ENCODE peak calls at places on chromosomes 12 and 14, in ten cellular contexts. U, L, T, O, D, S, M, H, P and E are unnamed samples. For H4K20me1, the result is how much of the 10 kb centered on the place peaks cover.

GRCh38 chr14:82239205-82239604 is 705.6 kb upstream of the SEL1L start:
- DNase-seq in U (no peak), L (no peak), T (no peak), O (no peak), D (no peak), S (no peak), M (no peak), H (no peak), P (no peak), E (no peak)

GRCh38 chr12:74066476-74066875 is 471.2 kb upstream of the ATXN7L3B start:
- DNase-seq in U (no peak), L (no peak), T (no peak), O (no peak), D (no peak), S (no peak), M (no peak), H (peak), P (no peak), E (no peak)

GRCh38 chr12:34395056-34396005 is 373.0 kb downstream of the ALG10 start:
- DNase-seq in U (no peak), L (no peak), T (peak), O (no peak), D (no peak), S (no peak), M (no peak), H (no peak), P (peak), E (no peak)

GRCh38 chr14:97458302-97459137 is 661.3 kb downstream of the VRK1 start:
- DNase-seq in U (no peak), L (no peak), T (peak), O (no peak), D (peak), S (no peak), M (no peak), H (no peak), P (peak), E (no peak)

GRCh38 chr12:101891462-101891971 is 14.1 kb downstream of the DRAM1 start:
- DNase-seq in U (peak), L (peak), T (no peak), O (no peak), D (no peak), S (no peak), M (peak), H (peak), P (no peak), E (peak)

GRCh38 chr12:101875112-101875961 is 2.0 kb upstream of the DRAM1 start:
- DNase-seq in U (peak), L (peak), T (no peak), O (no peak), D (no peak), S (no peak), M (no peak), H (no peak), P (no peak), E (peak)

GRCh38 chr14:59342516-59343484 is 122.4 kb downstream of the GPR135 start:
- DNase-seq in U (no peak), L (no peak), T (no peak), O (no peak), D (no peak), S (peak), M (no peak), H (peak), P (no peak), E (no peak)

GRCh38 chr12:119624971-119625370 is 31.4 kb downstream of the TMEM233 start:
- DNase-seq in U (no peak), L (no peak), T (no peak), O (no peak), D (no peak), S (no peak), M (peak), H (no peak), P (peak), E (no peak)

GRCh38 chr12:108511633-108512540 is 3.2 kb upstream of the FICD start:
- DNase-seq in U (peak), L (peak), T (peak), O (no peak), D (peak), S (peak), M (peak), H (peak), P (peak), E (peak)

GRCh38 chr14:102774391-102775153 is 2.7 kb upstream of the TRAF3 start:
- DNase-seq in U (peak), L (peak), T (peak), O (no peak), D (peak), S (no peak), M (peak), H (peak), P (peak), E (peak)

GRCh38 chr12:117564885-117565284 is 203.5 kb upstream of the NOS1 start:
- DNase-seq in U (no peak), L (no peak), T (no peak), O (no peak), D (peak), S (no peak), M (no peak), H (no peak), P (no peak), E (no peak)

GRCh38 chr14:42214981-42215491 is 608.4 kb downstream of the LRFN5 start:
- DNase-seq in U (peak), L (peak), T (no peak), O (peak), D (no peak), S (no peak), M (peak), H (peak), P (no peak), E (peak)

GRCh38 chr14:60276347-60276746 is 27.3 kb downstream of the PPM1A start:
- DNase-seq in U (no peak), L (no peak), T (no peak), O (no peak), D (no peak), S (no peak), M (no peak), H (peak), P (no peak), E (peak)

GRCh38 chr14:65834051-65834450 is 421.5 kb downstream of the FUT8 start:
- DNase-seq in U (no peak), L (no peak), T (no peak), O (no peak), D (no peak), S (no peak), M (no peak), H (no peak), P (no peak), E (no peak)

GRCh38 chr12:10562306-10562933 is 51.0 kb downstream of the MAGOHB start:
- DNase-seq in U (peak), L (peak), T (no peak), O (no peak), D (peak), S (peak), M (peak), H (peak), P (peak), E (peak)

GRCh38 chr12:131112016-131112415 is 158.3 kb downstream of the ADGRD1 start:
- DNase-seq in U (no peak), L (no peak), T (no peak), O (no peak), D (no peak), S (no peak), M (no peak), H (no peak), P (peak), E (no peak)

GRCh38 chr12:77122236-77122635 is 56.9 kb upstream of the E2F7 start:
- DNase-seq in U (peak), L (peak), T (no peak), O (peak), D (no peak), S (peak), M (peak), H (peak), P (no peak), E (peak)

GRCh38 chr14:100898465-100898864 is 5.1 kb downstream of the RTL1 start:
- DNase-seq in U (no peak), L (no peak), T (peak), O (no peak), D (no peak), S (no peak), M (no peak), H (no peak), P (no peak), E (no peak)

GRCh38 chr14:78414172-78414571 is 244.0 kb downstream of the NRXN3 start:
- DNase-seq in U (no peak), L (no peak), T (no peak), O (no peak), D (no peak), S (no peak), M (no peak), H (no peak), P (no peak), E (no peak)

DNA sequence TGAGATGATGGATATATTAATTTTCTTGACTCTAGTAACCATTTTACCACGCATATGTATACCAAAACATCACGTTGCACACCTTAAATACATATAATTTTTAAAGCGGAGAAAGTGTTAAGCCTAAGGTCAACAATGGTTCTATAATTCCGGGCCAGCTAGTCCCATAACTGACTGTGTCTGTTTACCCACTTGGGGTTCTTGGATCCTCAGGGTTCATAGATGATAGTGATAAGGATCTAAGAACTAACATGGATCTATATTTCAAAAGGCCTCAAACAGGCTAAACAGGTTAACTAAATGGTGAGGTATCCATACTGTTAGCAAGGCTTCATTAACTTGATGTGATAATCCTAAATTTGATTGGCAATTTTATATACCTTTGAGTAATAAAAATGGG is 9.8 kb downstream of the SLC38A1 start:
- DNase-seq in U (no peak), L (no peak), T (no peak), O (no peak), D (no peak), S (no peak), M (no peak), H (peak), P (no peak), E (no peak)
- H4K20me1 ChIP-seq in U (under half), L (half or more), T (under half), O (under half), D (under half), S (under half), M (under half), H (half or more), P (half or more), E (under half)

DNA sequence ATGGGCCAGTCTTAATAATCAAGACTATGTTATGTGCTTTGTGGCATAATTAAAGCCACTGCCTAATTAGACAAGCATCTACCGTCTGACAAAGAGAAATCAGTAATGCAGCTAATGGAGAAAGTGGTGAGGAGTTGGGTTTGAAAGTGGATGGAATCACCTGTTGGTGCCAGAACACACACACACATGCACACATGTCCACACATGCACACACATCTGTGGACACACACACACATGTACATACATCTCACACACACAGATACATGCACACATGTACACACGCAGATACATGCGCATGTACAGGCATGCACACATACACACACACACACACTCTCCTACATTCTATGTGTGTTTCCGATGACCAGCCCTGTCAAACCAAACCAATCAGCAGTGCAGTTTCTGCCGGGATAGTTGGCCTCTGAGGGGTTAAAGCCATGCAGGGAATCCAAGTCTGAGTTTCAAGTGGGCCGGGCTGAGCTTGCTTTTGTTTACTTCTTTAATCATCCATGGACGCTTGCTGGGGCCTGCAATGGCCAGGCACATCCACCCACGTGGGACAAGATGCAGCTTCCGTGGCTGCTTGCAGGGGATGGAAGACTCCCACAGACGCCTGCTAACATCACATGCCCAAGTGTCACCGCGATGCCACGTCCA is 52.5 kb downstream of the GALNT9 start:
- DNase-seq in U (no peak), L (no peak), T (no peak), O (no peak), D (no peak), S (no peak), M (no peak), H (no peak), P (no peak), E (no peak)
- H3K9ac ChIP-seq in U (no peak), L (no peak), T (no peak), O (no peak), D (no peak), S (no peak), M (no peak), H (no peak), P (no peak), E (no peak)

DNA sequence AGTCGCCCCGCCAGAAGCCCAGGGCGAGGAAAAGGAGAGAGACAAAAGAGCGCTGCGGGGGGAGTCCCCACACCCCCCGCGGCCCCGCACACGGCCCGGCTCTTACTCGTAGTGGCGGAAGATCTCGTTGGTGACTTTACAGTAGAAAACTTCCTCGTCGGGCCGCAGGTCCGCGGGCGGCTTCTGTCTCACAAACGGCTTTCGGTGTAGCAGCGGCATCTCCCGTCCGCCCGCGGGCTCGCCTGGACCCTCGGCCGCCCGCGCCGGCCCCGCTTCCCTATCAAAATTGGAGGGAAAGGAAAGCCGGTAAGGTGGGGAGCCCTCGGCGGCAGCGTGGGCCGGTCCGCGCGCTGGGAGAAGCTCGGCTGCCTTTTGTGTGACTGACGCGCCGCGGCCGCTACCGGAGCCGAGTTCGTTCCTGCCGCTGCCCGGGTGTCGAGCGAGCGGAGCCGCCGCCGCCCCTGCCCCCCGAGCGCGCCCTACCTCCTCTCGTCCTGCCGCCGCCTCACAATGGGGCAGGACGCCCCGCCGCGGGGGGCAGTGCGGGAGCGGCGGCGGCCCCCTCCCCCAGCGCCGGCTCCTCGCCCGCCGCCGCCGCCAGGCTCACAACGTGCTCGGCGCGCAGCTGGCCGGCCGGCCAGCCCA is 652 bp downstream of the BAZ1A start:
- DNase-seq in U (peak), L (peak), T (peak), O (no peak), D (peak), S (no peak), M (peak), H (peak), P (peak), E (peak)
- TF ChIP-seq CTCF in U (no peak), L (peak), T (no peak), O (no peak), D (no peak), S (no peak), M (no peak), H (no peak), P (no peak), E (peak)

GRCh38 chr14:26905219-26905618 is 307.4 kb upstream of the NOVA1 start:
- DNase-seq in U (no peak), L (no peak), T (no peak), O (no peak), D (no peak), S (no peak), M (no peak), H (peak), P (no peak), E (no peak)
- H4K20me1 ChIP-seq in U (under half), L (under half), T (under half), O (under half), D (under half), S (under half), M (under half), H (under half), P (under half), E (under half)

GRCh38 chr12:57139796-57140649 is 7.4 kb downstream of the LRP1-AS start:
- DNase-seq in U (no peak), L (peak), T (no peak), O (no peak), D (no peak), S (no peak), M (no peak), H (no peak), P (no peak), E (peak)
- H3K9ac ChIP-seq in U (no peak), L (no peak), T (no peak), O (no peak), D (no peak), S (no peak), M (no peak), H (no peak), P (no peak), E (no peak)

GRCh38 chr14:24392327-24393098 is 6.3 kb upstream of the NYNRIN start:
- DNase-seq in U (peak), L (peak), T (no peak), O (no peak), D (no peak), S (peak), M (peak), H (peak), P (no peak), E (peak)
- TF ChIP-seq CTCF in U (peak), L (peak), T (peak), O (peak), D (no peak), S (peak), M (peak), H (peak), P (peak), E (no peak)

DNA sequence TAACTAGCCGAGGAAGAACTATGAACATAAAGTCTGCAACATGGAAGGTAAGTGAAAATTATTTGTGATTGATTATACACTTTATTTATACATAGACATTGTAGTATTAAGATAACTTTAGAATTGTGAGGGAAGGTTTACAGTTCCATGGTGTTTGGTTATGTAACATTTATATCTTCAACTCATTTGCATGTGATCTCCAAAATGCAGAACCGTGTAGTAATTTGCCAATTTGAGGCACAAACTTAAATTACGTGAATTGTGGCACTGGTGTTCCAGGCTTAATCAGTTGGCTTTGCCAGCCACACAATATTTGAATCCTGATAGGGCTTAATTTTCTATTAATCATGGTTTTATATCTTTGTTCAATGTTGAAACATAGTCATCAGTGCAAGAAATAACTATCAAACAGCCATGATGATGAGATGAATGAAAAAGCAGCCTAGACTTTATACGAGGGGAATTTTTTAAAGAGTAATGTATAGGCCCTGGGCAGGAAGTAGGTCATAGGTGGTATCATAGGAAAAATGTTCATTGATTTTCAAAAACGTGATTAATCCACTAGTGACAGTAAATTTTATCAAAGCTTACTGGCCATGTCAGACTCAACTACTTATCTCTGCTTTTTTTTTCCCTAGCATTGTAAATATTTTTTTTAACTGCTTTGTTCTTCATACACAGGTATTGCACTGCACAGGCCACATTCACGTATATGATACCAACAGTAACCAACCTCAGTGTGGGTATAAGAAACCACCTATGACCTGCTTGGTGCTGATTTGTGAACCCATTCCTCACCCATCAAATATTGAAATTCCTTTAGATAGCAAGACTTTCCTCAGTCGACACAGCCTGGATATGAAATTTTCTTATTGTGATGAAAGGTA is 31.7 kb downstream of the HIF1A start:
- DNase-seq in U (no peak), L (no peak), T (no peak), O (no peak), D (no peak), S (no peak), M (no peak), H (no peak), P (no peak), E (no peak)
- H4K20me1 ChIP-seq in U (under half), L (under half), T (under half), O (under half), D (under half), S (under half), M (under half), H (half or more), P (under half), E (under half)

GRCh38 chr14:26597136-26598080 is at the start of gene NOVA1:
- DNase-seq in U (peak), L (no peak), T (peak), O (no peak), D (peak), S (no peak), M (no peak), H (no peak), P (peak), E (no peak)

GRCh38 chr14:26598081-26598671 is 343 bp upstream of the NOVA1 start:
- DNase-seq in U (peak), L (peak), T (peak), O (no peak), D (peak), S (no peak), M (no peak), H (peak), P (peak), E (peak)

GRCh38 chr14:26596722-26597030 is 1.2 kb downstream of the NOVA1 start:
- DNase-seq in U (peak), L (peak), T (peak), O (no peak), D (no peak), S (no peak), M (no peak), H (no peak), P (no peak), E (peak)

GRCh38 chr14:26595922-26596721 is 1.7 kb downstream of the NOVA1 start:
- DNase-seq in U (peak), L (no peak), T (no peak), O (no peak), D (peak), S (no peak), M (no peak), H (no peak), P (no peak), E (peak)

GRCh38 chr14:26598672-26599131 is 869 bp upstream of the NOVA1 start:
- DNase-seq in U (no peak), L (no peak), T (no peak), O (no peak), D (no peak), S (no peak), M (no peak), H (no peak), P (peak), E (no peak)
- H3K9ac ChIP-seq in U (peak), L (no peak), T (no peak), O (no peak), D (no peak), S (no peak), M (no peak), H (no peak), P (no peak), E (no peak)